ENCODE peak calls at places on chromosomes 6 and 20, in eight cellular contexts. One of them, this sample, is unnamed.

GRCh38 chr6:166076625-166077024 is 91.0 kb downstream of the TBXT start:
- DNase-seq in adrenal gland: no peak
- DNase-seq in esophagus squamous epithelium: no peak
- DNase-seq in A549: no peak
- DNase-seq in astrocyte of the cerebellum: no peak
- DNase-seq in tibial nerve: no peak
- DNase-seq in HAP-1: peak
- DNase-seq in brain microvascular endothelial cell: no peak
- DNase-seq in this sample: no peak

GRCh38 chr20:38751360-38751976 is 3.2 kb downstream of the ACTR5 start:
- DNase-seq in astrocyte of the cerebellum: peak
- DNase-seq in brain microvascular endothelial cell: peak
- DNase-seq in adrenal gland: no peak
- DNase-seq in esophagus squamous epithelium: no peak
- DNase-seq in tibial nerve: peak
- DNase-seq in A549: peak
- DNase-seq in HAP-1: no peak
- DNase-seq in this sample: no peak

GRCh38 chr6:138162104-138162946 is 586 bp downstream of the ARFGEF3 start:
- DNase-seq in adrenal gland: no peak
- DNase-seq in tibial nerve: no peak
- DNase-seq in brain microvascular endothelial cell: no peak
- DNase-seq in HAP-1: peak
- DNase-seq in A549: peak
- DNase-seq in astrocyte of the cerebellum: no peak
- DNase-seq in esophagus squamous epithelium: no peak
- DNase-seq in this sample: no peak

GRCh38 chr6:151389640-151390275 is 1.6 kb downstream of the ZBTB2 start:
- DNase-seq in A549: peak
- DNase-seq in astrocyte of the cerebellum: no peak
- DNase-seq in HAP-1: peak
- DNase-seq in adrenal gland: peak
- DNase-seq in esophagus squamous epithelium: peak
- DNase-seq in brain microvascular endothelial cell: peak
- DNase-seq in tibial nerve: peak
- DNase-seq in this sample: peak

GRCh38 chr6:142307963-142308748 is 6.3 kb downstream of the ADGRG6 start:
- DNase-seq in A549: no peak
- DNase-seq in tibial nerve: no peak
- DNase-seq in astrocyte of the cerebellum: no peak
- DNase-seq in HAP-1: no peak
- DNase-seq in adrenal gland: no peak
- DNase-seq in brain microvascular endothelial cell: no peak
- DNase-seq in esophagus squamous epithelium: no peak
- DNase-seq in this sample: no peak

GRCh38 chr6:96450760-96451116 is 70.9 kb upstream of the UFL1 start:
- DNase-seq in esophagus squamous epithelium: no peak
- DNase-seq in adrenal gland: no peak
- DNase-seq in astrocyte of the cerebellum: no peak
- DNase-seq in tibial nerve: no peak
- DNase-seq in brain microvascular endothelial cell: no peak
- DNase-seq in HAP-1: no peak
- DNase-seq in A549: no peak
- DNase-seq in this sample: no peak

GRCh38 chr6:54737247-54737646 is 109.3 kb upstream of the FAM83B start:
- DNase-seq in A549: no peak
- DNase-seq in astrocyte of the cerebellum: no peak
- DNase-seq in esophagus squamous epithelium: no peak
- DNase-seq in tibial nerve: no peak
- DNase-seq in HAP-1: peak
- DNase-seq in brain microvascular endothelial cell: no peak
- DNase-seq in adrenal gland: no peak
- DNase-seq in this sample: no peak

GRCh38 chr6:69705954-69706353 is 90.9 kb downstream of the LMBRD1 start:
- DNase-seq in A549: no peak
- DNase-seq in adrenal gland: no peak
- DNase-seq in HAP-1: no peak
- DNase-seq in esophagus squamous epithelium: no peak
- DNase-seq in astrocyte of the cerebellum: no peak
- DNase-seq in brain microvascular endothelial cell: no peak
- DNase-seq in tibial nerve: no peak
- DNase-seq in this sample: no peak

GRCh38 chr20:48455606-48456360 is 372.0 kb downstream of the PREX1 start:
- DNase-seq in brain microvascular endothelial cell: no peak
- DNase-seq in A549: no peak
- DNase-seq in esophagus squamous epithelium: no peak
- DNase-seq in astrocyte of the cerebellum: no peak
- DNase-seq in adrenal gland: no peak
- DNase-seq in tibial nerve: no peak
- DNase-seq in HAP-1: no peak
- DNase-seq in this sample: no peak

GRCh38 chr6:44245912-44246662 is 814 bp upstream of the HSP90AB1 start:
- DNase-seq in adrenal gland: peak
- DNase-seq in astrocyte of the cerebellum: no peak
- DNase-seq in tibial nerve: peak
- DNase-seq in A549: peak
- DNase-seq in brain microvascular endothelial cell: peak
- DNase-seq in esophagus squamous epithelium: no peak
- DNase-seq in HAP-1: peak
- DNase-seq in this sample: peak

GRCh38 chr20:10857362-10858070 is 183.7 kb upstream of the JAG1 start:
- DNase-seq in A549: peak
- DNase-seq in brain microvascular endothelial cell: peak
- DNase-seq in adrenal gland: peak
- DNase-seq in tibial nerve: peak
- DNase-seq in HAP-1: no peak
- DNase-seq in astrocyte of the cerebellum: no peak
- DNase-seq in esophagus squamous epithelium: no peak
- DNase-seq in this sample: peak

GRCh38 chr6:139291813-139292619 is at the start of gene TXLNB:
- DNase-seq in adrenal gland: peak
- DNase-seq in brain microvascular endothelial cell: peak
- DNase-seq in HAP-1: peak
- DNase-seq in astrocyte of the cerebellum: peak
- DNase-seq in esophagus squamous epithelium: peak
- DNase-seq in tibial nerve: peak
- DNase-seq in A549: no peak
- DNase-seq in this sample: peak

GRCh38 chr6:113733386-113733785 is 123.8 kb upstream of the MARCKS start:
- DNase-seq in tibial nerve: no peak
- DNase-seq in esophagus squamous epithelium: no peak
- DNase-seq in brain microvascular endothelial cell: no peak
- DNase-seq in adrenal gland: no peak
- DNase-seq in astrocyte of the cerebellum: no peak
- DNase-seq in HAP-1: no peak
- DNase-seq in A549: no peak
- DNase-seq in this sample: no peak

GRCh38 chr6:126027601-126028000 is 41.3 kb downstream of the TRMT11 start:
- DNase-seq in astrocyte of the cerebellum: no peak
- DNase-seq in brain microvascular endothelial cell: no peak
- DNase-seq in HAP-1: no peak
- DNase-seq in adrenal gland: no peak
- DNase-seq in esophagus squamous epithelium: no peak
- DNase-seq in A549: no peak
- DNase-seq in tibial nerve: no peak
- DNase-seq in this sample: no peak

GRCh38 chr6:42166444-42167141 is 6.6 kb upstream of the GUCA1A start:
- DNase-seq in brain microvascular endothelial cell: peak
- DNase-seq in A549: peak
- DNase-seq in esophagus squamous epithelium: no peak
- DNase-seq in tibial nerve: peak
- DNase-seq in adrenal gland: peak
- DNase-seq in astrocyte of the cerebellum: peak
- DNase-seq in HAP-1: peak
- DNase-seq in this sample: peak

GRCh38 chr6:157392927-157393666 is 12.1 kb downstream of the ZDHHC14 start:
- DNase-seq in adrenal gland: no peak
- DNase-seq in tibial nerve: no peak
- DNase-seq in brain microvascular endothelial cell: peak
- DNase-seq in HAP-1: no peak
- DNase-seq in astrocyte of the cerebellum: no peak
- DNase-seq in esophagus squamous epithelium: no peak
- DNase-seq in A549: no peak
- DNase-seq in this sample: no peak

GRCh38 chr20:48733296-48733790 is 94.5 kb downstream of the PREX1 start:
- DNase-seq in A549: no peak
- DNase-seq in astrocyte of the cerebellum: no peak
- DNase-seq in HAP-1: no peak
- DNase-seq in brain microvascular endothelial cell: peak
- DNase-seq in esophagus squamous epithelium: no peak
- DNase-seq in tibial nerve: no peak
- DNase-seq in adrenal gland: no peak
- DNase-seq in this sample: no peak

GRCh38 chr20:37323985-37324384 is 22.0 kb upstream of the SRC start:
- DNase-seq in brain microvascular endothelial cell: peak
- DNase-seq in adrenal gland: no peak
- DNase-seq in esophagus squamous epithelium: no peak
- DNase-seq in astrocyte of the cerebellum: no peak
- DNase-seq in A549: no peak
- DNase-seq in HAP-1: no peak
- DNase-seq in tibial nerve: no peak
- DNase-seq in this sample: no peak

GRCh38 chr6:33314943-33315752 is 1.3 kb upstream of the TAPBP start:
- DNase-seq in astrocyte of the cerebellum: no peak
- DNase-seq in brain microvascular endothelial cell: no peak
- DNase-seq in esophagus squamous epithelium: no peak
- DNase-seq in HAP-1: no peak
- DNase-seq in tibial nerve: no peak
- DNase-seq in A549: peak
- DNase-seq in adrenal gland: peak
- DNase-seq in this sample: no peak

DNA sequence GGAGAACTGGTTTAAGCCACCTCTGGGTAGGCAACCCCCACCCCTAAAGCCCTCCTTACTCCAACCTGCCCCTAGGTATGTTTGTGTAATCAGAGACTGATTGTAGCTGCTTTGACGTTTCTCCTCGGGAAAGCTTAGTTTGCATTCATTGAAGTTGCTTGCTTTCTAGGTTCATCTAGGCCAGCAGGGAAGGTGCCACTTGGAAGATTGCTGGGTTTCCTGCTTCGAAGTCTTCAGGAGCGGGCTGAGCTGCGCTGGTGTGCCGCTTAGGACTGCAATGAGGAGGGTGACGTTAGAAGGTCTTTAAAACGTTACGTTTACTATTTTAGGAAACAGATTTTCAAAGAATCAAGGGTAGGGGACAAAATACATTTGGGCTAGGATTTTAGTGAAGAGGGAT is 92.8 kb upstream of the PRDM1 start:
- DNase-seq in A549: no peak
- DNase-seq in astrocyte of the cerebellum: no peak
- DNase-seq in esophagus squamous epithelium: no peak
- DNase-seq in adrenal gland: no peak
- DNase-seq in tibial nerve: no peak
- DNase-seq in brain microvascular endothelial cell: no peak
- DNase-seq in HAP-1: no peak
- DNase-seq in this sample: no peak
- H3K4me3 ChIP-seq in A549: no peak
- H3K4me3 ChIP-seq in astrocyte of the cerebellum: no peak
- H3K4me3 ChIP-seq in esophagus squamous epithelium: peak
- H3K4me3 ChIP-seq in adrenal gland: peak
- H3K4me3 ChIP-seq in tibial nerve: peak
- H3K4me3 ChIP-seq in brain microvascular endothelial cell: peak
- H3K4me3 ChIP-seq in HAP-1: no peak
- H3K4me3 ChIP-seq in this sample: no peak

GRCh38 chr6:1015819-1016218 is 296.1 kb upstream of the FOXQ1 start:
- DNase-seq in A549: no peak
- DNase-seq in esophagus squamous epithelium: no peak
- DNase-seq in astrocyte of the cerebellum: no peak
- DNase-seq in adrenal gland: no peak
- DNase-seq in tibial nerve: no peak
- DNase-seq in brain microvascular endothelial cell: no peak
- DNase-seq in HAP-1: no peak
- DNase-seq in this sample: no peak

GRCh38 chr6:1016329-1017302 is 295.3 kb upstream of the FOXQ1 start:
- DNase-seq in astrocyte of the cerebellum: no peak
- DNase-seq in A549: no peak
- DNase-seq in HAP-1: no peak
- DNase-seq in tibial nerve: no peak
- DNase-seq in adrenal gland: no peak
- DNase-seq in esophagus squamous epithelium: no peak
- DNase-seq in brain microvascular endothelial cell: no peak
- DNase-seq in this sample: no peak

GRCh38 chr6:1009041-1009440 is 302.9 kb upstream of the FOXQ1 start:
- DNase-seq in A549: no peak
- DNase-seq in HAP-1: no peak
- DNase-seq in adrenal gland: no peak
- DNase-seq in astrocyte of the cerebellum: no peak
- DNase-seq in esophagus squamous epithelium: no peak
- DNase-seq in brain microvascular endothelial cell: no peak
- DNase-seq in tibial nerve: no peak
- DNase-seq in this sample: no peak

GRCh38 chr6:1014431-1014807 is 297.5 kb upstream of the FOXQ1 start:
- DNase-seq in HAP-1: no peak
- DNase-seq in adrenal gland: no peak
- DNase-seq in brain microvascular endothelial cell: no peak
- DNase-seq in astrocyte of the cerebellum: no peak
- DNase-seq in esophagus squamous epithelium: no peak
- DNase-seq in A549: no peak
- DNase-seq in tibial nerve: no peak
- DNase-seq in this sample: no peak

GRCh38 chr6:1013656-1014430 is 298.1 kb upstream of the FOXQ1 start:
- DNase-seq in A549: no peak
- DNase-seq in astrocyte of the cerebellum: no peak
- DNase-seq in adrenal gland: no peak
- DNase-seq in HAP-1: no peak
- DNase-seq in tibial nerve: no peak
- DNase-seq in brain microvascular endothelial cell: no peak
- DNase-seq in esophagus squamous epithelium: no peak
- DNase-seq in this sample: no peak
- H3K4me3 ChIP-seq in A549: no peak
- H3K4me3 ChIP-seq in astrocyte of the cerebellum: no peak
- H3K4me3 ChIP-seq in adrenal gland: no peak
- H3K4me3 ChIP-seq in HAP-1: no peak
- H3K4me3 ChIP-seq in tibial nerve: no peak
- H3K4me3 ChIP-seq in brain microvascular endothelial cell: no peak
- H3K4me3 ChIP-seq in esophagus squamous epithelium: no peak
- H3K4me3 ChIP-seq in this sample: no peak

GRCh38 chr20:63312268-63312667 is 19.3 kb downstream of the COL20A1 start:
- DNase-seq in A549: no peak
- DNase-seq in astrocyte of the cerebellum: no peak
- DNase-seq in HAP-1: no peak
- DNase-seq in adrenal gland: no peak
- DNase-seq in brain microvascular endothelial cell: no peak
- DNase-seq in esophagus squamous epithelium: no peak
- DNase-seq in tibial nerve: no peak
- DNase-seq in this sample: no peak
- H3K4me3 ChIP-seq in A549: no peak
- H3K4me3 ChIP-seq in astrocyte of the cerebellum: no peak
- H3K4me3 ChIP-seq in HAP-1: no peak
- H3K4me3 ChIP-seq in adrenal gland: no peak
- H3K4me3 ChIP-seq in brain microvascular endothelial cell: no peak
- H3K4me3 ChIP-seq in esophagus squamous epithelium: no peak
- H3K4me3 ChIP-seq in tibial nerve: no peak
- H3K4me3 ChIP-seq in this sample: no peak

DNA sequence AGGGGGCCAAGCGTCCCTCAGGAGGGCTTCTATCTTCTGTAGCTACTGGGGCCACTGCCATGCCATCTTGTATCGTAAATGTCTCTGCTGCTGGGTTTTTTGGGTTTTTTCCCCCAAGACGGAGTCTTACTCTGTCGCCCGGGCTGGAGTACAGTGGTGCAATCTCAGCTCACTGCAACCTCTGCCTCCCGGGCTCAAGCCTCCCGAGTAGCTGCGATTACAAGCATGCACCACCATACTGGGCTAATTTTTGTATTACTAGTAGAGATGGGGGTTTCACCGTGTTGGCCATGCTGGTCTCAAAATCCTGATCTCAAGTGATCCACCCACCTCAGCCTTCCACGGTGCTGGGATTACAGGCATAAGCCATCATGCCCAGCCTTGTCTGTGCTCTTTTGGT is 111.3 kb upstream of the LOC128125822 start:
- DNase-seq in adrenal gland: no peak
- DNase-seq in astrocyte of the cerebellum: no peak
- DNase-seq in brain microvascular endothelial cell: no peak
- DNase-seq in A549: no peak
- DNase-seq in esophagus squamous epithelium: no peak
- DNase-seq in HAP-1: no peak
- DNase-seq in tibial nerve: no peak
- DNase-seq in this sample: no peak
- H3K4me3 ChIP-seq in adrenal gland: no peak
- H3K4me3 ChIP-seq in astrocyte of the cerebellum: no peak
- H3K4me3 ChIP-seq in brain microvascular endothelial cell: no peak
- H3K4me3 ChIP-seq in A549: no peak
- H3K4me3 ChIP-seq in esophagus squamous epithelium: no peak
- H3K4me3 ChIP-seq in HAP-1: no peak
- H3K4me3 ChIP-seq in tibial nerve: no peak
- H3K4me3 ChIP-seq in this sample: no peak

This sample was measured in ascending aorta.